ENCODE peak calls at places on chromosomes 5 and 9, in four cellular contexts. N, X, F and H are unnamed samples.

GRCh38 chr5:55899344-55899743 is 48.2 kb downstream of the IL31RA start:
- DNase-seq in N (no peak), X (no peak), F (no peak), H (no peak)

GRCh38 chr5:111509119-111509518 is 3.2 kb downstream of the STARD4 start:
- DNase-seq in N (no peak), X (no peak), F (no peak), H (no peak)

GRCh38 chr9:95316794-95317118 is 753 bp downstream of the FANCC start:
- DNase-seq in N (peak; percentile 80), X (peak; percentile 51), F (peak; percentile 86), H (no peak)

GRCh38 chr9:5375790-5376477 is 36.3 kb upstream of the RLN1 start:
- DNase-seq in N (no peak), X (no peak), F (no peak), H (no peak)

GRCh38 chr9:136721339-136722092 is 9.1 kb downstream of the DIPK1B start:
- DNase-seq in N (no peak), X (no peak), F (no peak), H (no peak)

GRCh38 chr5:103218164-103218563 is 40.4 kb upstream of the MACIR start:
- DNase-seq in N (no peak), X (no peak), F (no peak), H (no peak)

GRCh38 chr5:134563962-134564361 is 38.5 kb downstream of the JADE2 start:
- DNase-seq in N (no peak), X (no peak), F (no peak), H (no peak)

GRCh38 chr5:174191076-174191475 is 145.6 kb downstream of the NSG2 start:
- DNase-seq in N (no peak), X (no peak), F (no peak), H (no peak)

GRCh38 chr5:1262381-1262780 is 32.5 kb downstream of the TERT start:
- DNase-seq in N (no peak), X (no peak), F (no peak), H (no peak)

GRCh38 chr5:160291467-160291866 is 20.9 kb downstream of the CCNJL start:
- DNase-seq in N (no peak), X (no peak), F (no peak), H (no peak)

GRCh38 chr5:157855404-157855994 is 3.4 kb downstream of the CLINT1 start:
- DNase-seq in N (peak; percentile 63), X (peak; percentile 44), F (peak; percentile 67), H (no peak)

GRCh38 chr9:121121582-121122087 is 46.9 kb downstream of the CNTRL start:
- DNase-seq in N (peak; percentile 97), X (peak; percentile 81), F (peak; percentile 99), H (peak; percentile 99)

GRCh38 chr5:31362931-31363568 is 168.8 kb downstream of the DROSHA start:
- DNase-seq in N (no peak), X (no peak), F (no peak), H (no peak)

GRCh38 chr5:32420506-32420905 is 24.0 kb downstream of the ZFR start:
- DNase-seq in N (no peak), X (no peak), F (no peak), H (no peak)

GRCh38 chr5:53547226-53547625 is 13.2 kb upstream of the NDUFS4 start:
- DNase-seq in N (no peak), X (no peak), F (no peak), H (no peak)

GRCh38 chr5:23742701-23743100 is 235.3 kb downstream of the PRDM9 start:
- DNase-seq in N (no peak), X (no peak), F (no peak), H (no peak)

GRCh38 chr5:144547098-144547499 is 376.4 kb downstream of the KCTD16 start:
- DNase-seq in N (no peak), X (no peak), F (no peak), H (no peak)

GRCh38 chr5:179205277-179205676 is 140.0 kb downstream of the ADAMTS2 start:
- DNase-seq in N (no peak), X (no peak), F (no peak), H (no peak)

GRCh38 chr5:66440202-66440680 is 156.0 kb upstream of the MAST4 start:
- DNase-seq in N (no peak), X (no peak), F (no peak), H (peak; percentile 81)

GRCh38 chr9:79695531-79696218 is 123.9 kb downstream of the TLE4 start:
- DNase-seq in N (peak; percentile 14), X (no peak), F (no peak), H (peak; percentile 75)

GRCh38 chr5:171315925-171316257 is 6.8 kb downstream of the TLX3 start:
- DNase-seq in N (no peak), X (no peak), F (no peak), H (no peak)

GRCh38 chr9:34550016-34550680 is 27.4 kb upstream of the ENHO start:
- DNase-seq in N (no peak), X (no peak), F (peak; percentile 58), H (no peak)

GRCh38 chr5:88677943-88678779 is 204.8 kb downstream of the MEF2C start:
- DNase-seq in N (no peak), X (no peak), F (no peak), H (no peak)

GRCh38 chr5:37665889-37666288 is 174.0 kb downstream of the GDNF start:
- DNase-seq in N (peak; percentile 48), X (no peak), F (peak; percentile 83), H (no peak)

GRCh38 chr9:103068666-103069207 is 73.6 kb downstream of the CYLC2 start:
- DNase-seq in N (no peak), X (no peak), F (no peak), H (no peak)

GRCh38 chr5:180839935-180840334 is 21.1 kb downstream of the ZFP62 start:
- DNase-seq in N (no peak), X (no peak), F (no peak), H (no peak)

GRCh38 chr5:82274343-82275266 is 3.5 kb downstream of the RPS23 start:
- DNase-seq in N (no peak), X (no peak), F (no peak), H (no peak)
- TF ChIP-seq POLR2AphosphoS5 in N (no peak), X (peak; percentile 99), F (no peak), H (no peak)

DNA sequence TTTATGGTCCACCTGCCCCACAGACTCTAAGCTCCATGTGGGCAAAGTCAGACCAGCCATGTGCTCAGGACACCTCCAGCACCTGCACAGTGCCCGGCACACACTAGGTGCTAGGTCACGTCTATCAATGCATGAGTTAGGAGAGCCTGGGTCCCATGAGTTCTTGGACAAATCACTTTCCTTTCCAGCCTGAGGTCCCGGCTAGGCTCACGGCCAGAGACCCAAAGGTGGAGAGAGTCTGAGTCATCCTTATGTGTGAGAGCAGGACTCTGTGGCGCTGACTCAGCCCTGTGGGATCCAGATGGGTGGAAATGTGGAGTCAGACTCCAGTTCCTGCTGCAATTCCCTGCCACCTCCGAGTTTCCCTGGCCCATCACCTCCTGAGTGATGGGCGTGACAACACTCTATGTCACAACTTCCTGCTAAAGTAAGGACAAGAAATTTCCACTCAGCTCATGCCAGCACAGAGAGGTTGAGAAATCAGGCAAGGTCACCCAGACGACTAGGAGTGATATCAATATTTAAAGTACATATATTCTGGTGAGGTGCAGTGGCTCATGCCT is 2.5 kb upstream of the ST6GALNAC4 start:
- DNase-seq in N (peak; percentile 86), X (no peak), F (peak; percentile 96), H (peak; percentile 97)
- TF ChIP-seq EP300 in N (no peak), X (no peak), F (no peak), H (no peak)

DNA sequence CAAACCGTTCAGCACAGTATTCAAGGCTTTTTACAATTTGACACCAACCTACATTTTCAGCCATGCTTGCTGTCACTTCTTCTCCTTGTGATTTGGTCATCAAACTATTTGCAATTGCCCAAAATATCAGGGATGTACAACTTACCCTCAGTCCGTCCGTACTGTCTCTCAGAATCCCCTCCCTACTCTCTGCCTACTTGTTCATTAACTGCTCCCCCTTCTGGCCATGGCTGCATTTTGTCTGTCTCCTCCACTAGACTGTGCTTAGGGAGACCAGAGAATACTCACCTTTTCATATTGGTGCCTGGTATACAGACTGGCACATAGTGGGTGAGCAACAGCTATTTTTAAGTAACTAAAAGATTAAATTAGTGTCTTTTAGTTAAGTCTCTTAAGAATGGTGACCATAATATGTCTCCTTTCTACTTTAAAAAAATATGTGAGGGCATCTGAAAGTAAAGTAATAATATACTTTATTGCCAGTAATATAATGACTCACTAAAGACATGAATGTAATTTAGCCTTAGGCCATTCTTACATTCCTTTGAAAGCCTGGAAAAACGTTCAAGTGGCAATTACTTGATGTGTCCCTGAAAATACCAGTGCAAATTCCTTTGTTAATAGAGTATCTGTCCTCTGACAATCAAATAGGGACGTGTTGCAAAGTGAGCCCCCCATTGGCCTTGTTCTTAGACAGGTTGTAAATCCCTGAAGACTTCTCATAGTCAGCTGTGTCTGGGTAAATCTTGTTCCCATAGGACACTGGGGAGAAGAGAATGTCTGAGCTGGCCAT is 27.8 kb downstream of the PRLR start:
- DNase-seq in N (peak; percentile 51), X (peak; percentile 25), F (no peak), H (no peak)
- TF ChIP-seq CTCF in N (peak; percentile 53), X (peak; percentile 38), F (no peak), H (no peak)

DNA sequence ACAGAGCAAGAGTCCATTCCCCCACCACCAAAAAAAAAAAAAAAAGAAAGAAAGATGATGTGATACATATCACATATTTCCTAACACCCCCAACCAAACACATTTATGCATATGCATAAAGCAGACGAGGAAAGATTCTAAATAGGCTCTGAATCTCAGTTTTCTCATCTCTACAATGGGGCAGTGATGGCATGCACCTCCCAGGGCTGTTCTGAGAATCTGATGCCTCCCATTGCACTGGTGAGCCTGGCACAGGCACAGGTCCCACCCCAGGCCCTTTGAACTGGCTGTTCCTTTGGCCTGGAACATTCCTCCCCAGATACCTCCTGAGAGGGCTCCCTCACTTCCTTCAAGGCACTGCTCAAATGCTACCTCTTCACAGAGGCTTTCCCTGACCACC is 116.5 kb downstream of the C9orf50 start:
- DNase-seq in N (no peak), X (no peak), F (no peak), H (no peak)
- TF ChIP-seq POLR2AphosphoS5 in N (no peak), X (no peak), F (peak; percentile 10), H (peak; percentile 15)